ENCODE peak calls at places on chromosomes 3 and 15, in four cellular contexts. Q is K562, X is A549, K is HCT116. Y is an unnamed sample.

GRCh38 chr3:11424277-11424676 is 152.1 kb downstream of the ATG7 start:
- DNase-seq in Q (no peak), X (no peak), K (no peak), Y (no peak)

GRCh38 chr15:65828566-65828965 is 36.5 kb upstream of the DENND4A start:
- DNase-seq in Q (no peak), X (no peak), K (no peak), Y (no peak)

GRCh38 chr3:168384990-168385389 is 289.3 kb upstream of the GOLIM4 start:
- DNase-seq in Q (no peak), X (no peak), K (no peak), Y (no peak)

GRCh38 chr15:31975446-31976229 is 54.7 kb upstream of the CHRNA7 start:
- DNase-seq in Q (no peak), X (peak; percentile 40), K (no peak), Y (no peak)

GRCh38 chr3:23389089-23389488 is 186.0 kb downstream of the UBE2E2 start:
- DNase-seq in Q (no peak), X (peak; percentile 16), K (no peak), Y (peak; percentile 73)

GRCh38 chr3:142502187-142502985 is 54.5 kb upstream of the XRN1 start:
- DNase-seq in Q (no peak), X (no peak), K (no peak), Y (no peak)

GRCh38 chr15:73928241-73928579 is 1.9 kb downstream of the LOXL1 start:
- DNase-seq in Q (no peak), X (no peak), K (no peak), Y (no peak)

GRCh38 chr3:181637056-181637798 is 74.5 kb upstream of the SOX2 start:
- DNase-seq in Q (no peak), X (no peak), K (no peak), Y (no peak)

GRCh38 chr15:63155486-63155885 is 1.8 kb downstream of the RPS27L start:
- DNase-seq in Q (no peak), X (no peak), K (no peak), Y (no peak)

GRCh38 chr15:101410612-101411011 is 78.9 kb downstream of the PCSK6 start:
- DNase-seq in Q (no peak), X (no peak), K (no peak), Y (no peak)

GRCh38 chr15:98724495-98724894 is 76.2 kb downstream of the IGF1R start:
- DNase-seq in Q (no peak), X (no peak), K (no peak), Y (no peak)

GRCh38 chr3:24773798-24774197 is 279.1 kb upstream of the THRB start:
- DNase-seq in Q (peak; percentile 17), X (peak; percentile 77), K (peak; percentile 46), Y (peak; percentile 80)

GRCh38 chr3:69292185-69292584 is 93.7 kb downstream of the FRMD4B start:
- DNase-seq in Q (no peak), X (no peak), K (no peak), Y (no peak)

GRCh38 chr3:194109192-194109863 is 26.6 kb upstream of the HES1 start:
- DNase-seq in Q (no peak), X (no peak), K (no peak), Y (no peak)

GRCh38 chr15:67146214-67146613 is 80.8 kb downstream of the SMAD3 start:
- DNase-seq in Q (no peak), X (peak; percentile 69), K (no peak), Y (no peak)

GRCh38 chr15:71443538-71443937 is 328.3 kb downstream of the THSD4 start:
- DNase-seq in Q (peak; percentile 31), X (peak; percentile 77), K (no peak), Y (peak; percentile 53)
- H3K4me2 ChIP-seq in Q (no peak overlapping the region), X (peak overlapping the region; percentile 67), K (peak overlapping the region; percentile 58), Y (no peak overlapping the region)

GRCh38 chr3:141049681-141050080 is 1.5 kb upstream of the SPSB4 start:
- DNase-seq in Q (peak; percentile 34), X (peak; percentile 18), K (no peak), Y (no peak)

GRCh38 chr3:141052570-141053069 is 1.5 kb downstream of the SPSB4 start:
- DNase-seq in Q (no peak), X (no peak), K (no peak), Y (peak; percentile 63)

GRCh38 chr3:141051641-141052569 is 758 bp downstream of the SPSB4 start:
- DNase-seq in Q (no peak), X (peak; percentile 37), K (no peak), Y (peak; percentile 66)

GRCh38 chr3:141050913-141051632 is at the start of gene SPSB4:
- DNase-seq in Q (no peak), X (peak; percentile 47), K (peak; percentile 28), Y (peak; percentile 93)

DNA sequence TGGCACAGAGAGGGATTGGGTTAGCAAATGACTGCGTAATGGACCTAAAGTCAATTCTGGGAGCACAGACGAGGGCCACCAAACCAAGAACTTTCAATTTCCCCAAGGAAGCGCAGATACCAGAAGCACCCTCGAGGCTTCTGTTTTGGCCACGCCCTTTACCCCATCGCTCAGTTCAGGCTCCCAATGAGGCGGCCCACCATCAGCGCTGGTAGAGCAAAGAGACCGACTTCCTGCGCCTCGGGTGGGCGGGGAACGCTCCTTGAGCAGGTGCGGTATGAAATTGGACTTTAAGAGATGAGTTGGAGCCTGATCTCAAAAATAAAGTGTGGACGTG is 603 bp upstream of the SPSB4 start:
- DNase-seq in Q (no peak), X (peak; percentile 6), K (no peak), Y (peak; percentile 77)
- H3K4me2 ChIP-seq in Q (no peak overlapping the region), X (peak overlapping the region; percentile 97), K (peak overlapping the region; percentile 73), Y (peak overlapping the region; percentile 74)

DNA sequence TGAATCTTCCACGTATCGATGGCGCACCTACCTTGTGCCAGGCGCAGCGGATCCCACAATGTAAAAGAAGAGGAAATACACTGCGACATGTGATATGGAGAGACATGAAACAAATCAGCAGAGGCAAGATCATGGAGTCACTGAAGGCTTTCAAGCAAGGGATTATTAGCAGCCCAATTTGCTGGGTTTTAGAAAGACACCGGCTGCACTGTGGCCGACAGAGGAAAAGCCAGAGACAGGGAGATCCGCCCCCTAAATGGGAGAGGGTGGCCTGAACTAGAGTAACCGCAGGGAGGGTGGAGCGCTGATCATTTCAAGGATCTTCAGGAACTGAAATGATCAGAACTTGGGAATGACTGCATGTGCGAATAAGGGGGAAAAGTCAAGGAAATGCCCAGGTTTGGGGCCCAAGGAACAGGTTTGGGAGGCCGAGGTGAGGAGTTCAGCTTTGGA is 625 bp upstream of the C15orf40 start:
- DNase-seq in Q (peak; percentile 62), X (no peak), K (no peak), Y (peak; percentile 34)
- H3K4me2 ChIP-seq in Q (peak overlapping the region; percentile 85), X (peak overlapping the region; percentile 94), K (peak overlapping the region; percentile 75), Y (peak overlapping the region; percentile 57)

GRCh38 chr3:30628931-30629590 is 22.7 kb downstream of the TGFBR2 start:
- DNase-seq in Q (no peak), X (peak; percentile 34), K (no peak), Y (no peak)

GRCh38 chr3:30630238-30631030 is 24.0 kb downstream of the TGFBR2 start:
- DNase-seq in Q (no peak), X (no peak), K (no peak), Y (no peak)

GRCh38 chr3:30631237-30631961 is 25.0 kb downstream of the TGFBR2 start:
- DNase-seq in Q (no peak), X (peak; percentile 41), K (peak; percentile 81), Y (no peak)

GRCh38 chr3:30628188-30628930 is 22.0 kb downstream of the TGFBR2 start:
- DNase-seq in Q (no peak), X (no peak), K (no peak), Y (no peak)

DNA sequence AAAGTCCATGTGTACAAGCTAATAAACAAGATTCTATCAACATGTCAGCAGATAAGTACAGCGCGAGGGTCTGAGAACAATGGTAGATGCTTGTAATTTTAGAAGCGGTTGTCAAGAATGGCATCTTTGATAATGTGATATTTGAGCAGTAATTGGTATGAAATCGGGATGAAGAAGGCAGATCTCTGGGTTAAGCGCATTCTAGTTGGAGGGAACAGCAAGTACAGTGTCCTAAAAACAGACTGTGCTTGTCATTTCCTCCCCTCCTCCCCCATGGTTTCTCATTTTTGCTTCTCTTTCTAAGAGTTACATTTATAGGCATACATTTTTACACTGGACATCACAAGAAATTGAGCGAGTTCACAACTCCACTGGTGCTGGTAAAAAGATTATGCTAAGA is 23.3 kb downstream of the TGFBR2 start:
- DNase-seq in Q (no peak), X (no peak), K (no peak), Y (no peak)
- H3K4me2 ChIP-seq in Q (no peak overlapping the region), X (peak overlapping the region; percentile 7), K (peak overlapping the region; percentile 68), Y (no peak overlapping the region)

GRCh38 chr15:89360294-89360971 is 25.8 kb upstream of the POLG start:
- DNase-seq in Q (no peak), X (no peak), K (no peak), Y (peak; percentile 67)
- H3K4me2 ChIP-seq in Q (no peak overlapping the region), X (no peak overlapping the region), K (no peak overlapping the region), Y (no peak overlapping the region)